ENCODE peak calls at places on chromosomes 12 and 14, in eight cellular contexts. T is body of pancreas, E is ovary, C is thyroid gland, N is heart left ventricle, P is uterus, M is adrenal gland, D is stomach. B is an unnamed sample.

GRCh38 chr12:93954160-93955112 is 193.9 kb upstream of the PLXNC1 start:
- DNase-seq in T (no peak), E (no peak), C (peak; percentile 17), N (peak; percentile 26), P (peak; percentile 42), M (no peak), D (no peak), B (peak; percentile 47)

GRCh38 chr12:22738945-22739344 is 114.0 kb downstream of the ETNK1 start:
- DNase-seq in T (no peak), E (no peak), C (no peak), N (no peak), P (no peak), M (no peak), D (no peak), B (no peak)

GRCh38 chr12:70648831-70649230 is 11.6 kb upstream of the PTPRB start:
- DNase-seq in T (no peak), E (no peak), C (no peak), N (no peak), P (no peak), M (no peak), D (no peak), B (no peak)

GRCh38 chr12:22047495-22047894 is 1.5 kb downstream of the CMAS start:
- DNase-seq in T (no peak), E (no peak), C (no peak), N (no peak), P (no peak), M (no peak), D (no peak), B (no peak)

GRCh38 chr12:14689996-14690395 is 6.4 kb downstream of the GUCY2C start:
- DNase-seq in T (no peak), E (no peak), C (no peak), N (no peak), P (no peak), M (no peak), D (no peak), B (no peak)

GRCh38 chr12:27555928-27556778 is 32.1 kb downstream of the PPFIBP1 start:
- DNase-seq in T (no peak), E (no peak), C (no peak), N (no peak), P (no peak), M (no peak), D (no peak), B (no peak)

GRCh38 chr12:100959481-100959880 is 164.9 kb downstream of the ANO4 start:
- DNase-seq in T (no peak), E (no peak), C (no peak), N (no peak), P (no peak), M (no peak), D (no peak), B (no peak)

GRCh38 chr14:74552623-74553022 is 59.1 kb downstream of the ISCA2 start:
- DNase-seq in T (peak; percentile 25), E (peak; percentile 80), C (peak; percentile 49), N (peak; percentile 59), P (peak; percentile 58), M (peak; percentile 59), D (peak; percentile 45), B (peak; percentile 24)

GRCh38 chr14:23443411-23443812 is 8.0 kb upstream of the MYH7 start:
- DNase-seq in T (no peak), E (no peak), C (no peak), N (peak; percentile 76), P (no peak), M (no peak), D (no peak), B (peak; percentile 10)

GRCh38 chr14:89304972-89305703 is 111.9 kb downstream of the FOXN3 start:
- DNase-seq in T (no peak), E (peak; percentile 51), C (no peak), N (no peak), P (peak; percentile 39), M (peak; percentile 66), D (no peak), B (no peak)

GRCh38 chr14:101369194-101369915 is 191.9 kb upstream of the DIO3 start:
- DNase-seq in T (no peak), E (peak; percentile 65), C (no peak), N (no peak), P (peak; percentile 37), M (no peak), D (no peak), B (peak; percentile 54)

GRCh38 chr14:48398675-48399282 is 723.4 kb upstream of the MDGA2 start:
- DNase-seq in T (no peak), E (no peak), C (no peak), N (no peak), P (no peak), M (no peak), D (no peak), B (peak; percentile 38)

GRCh38 chr14:91108941-91109611 is 4.8 kb upstream of the DGLUCY start:
- DNase-seq in T (peak; percentile 48), E (no peak), C (peak; percentile 61), N (no peak), P (no peak), M (peak; percentile 23), D (peak; percentile 46), B (no peak)

GRCh38 chr12:16603916-16604575 is 1.9 kb downstream of the LMO3 start:
- DNase-seq in T (peak; percentile 15), E (no peak), C (no peak), N (no peak), P (no peak), M (no peak), D (no peak), B (no peak)

GRCh38 chr14:57865450-57866198 is at the start of gene SLC35F4:
- DNase-seq in T (peak; percentile 37), E (peak; percentile 33), C (peak; percentile 86), N (no peak), P (no peak), M (no peak), D (no peak), B (peak; percentile 37)

GRCh38 chr12:98955284-98955683 is 310.2 kb downstream of the APAF1 start:
- DNase-seq in T (no peak), E (no peak), C (no peak), N (no peak), P (no peak), M (no peak), D (no peak), B (no peak)

GRCh38 chr12:71947645-71948105 is 9.0 kb downstream of the TPH2 start:
- DNase-seq in T (no peak), E (no peak), C (peak; percentile 78), N (no peak), P (no peak), M (no peak), D (no peak), B (no peak)

GRCh38 chr12:18421840-18422239 is 160.5 kb downstream of the PIK3C2G start:
- DNase-seq in T (no peak), E (no peak), C (no peak), N (no peak), P (no peak), M (no peak), D (no peak), B (no peak)

GRCh38 chr14:99523661-99524050 is 42.4 kb downstream of the CCNK start:
- DNase-seq in T (no peak), E (no peak), C (no peak), N (no peak), P (no peak), M (no peak), D (no peak), B (no peak)

GRCh38 chr14:73503648-73504047 is 12.9 kb downstream of the RIOX1 start:
- DNase-seq in T (no peak), E (no peak), C (no peak), N (no peak), P (no peak), M (no peak), D (no peak), B (no peak)
- TF ChIP-seq POLR2A in T (no peak), E (no peak), C (no peak), N (no peak), P (no peak), M (no peak), D (no peak), B (no peak)

DNA sequence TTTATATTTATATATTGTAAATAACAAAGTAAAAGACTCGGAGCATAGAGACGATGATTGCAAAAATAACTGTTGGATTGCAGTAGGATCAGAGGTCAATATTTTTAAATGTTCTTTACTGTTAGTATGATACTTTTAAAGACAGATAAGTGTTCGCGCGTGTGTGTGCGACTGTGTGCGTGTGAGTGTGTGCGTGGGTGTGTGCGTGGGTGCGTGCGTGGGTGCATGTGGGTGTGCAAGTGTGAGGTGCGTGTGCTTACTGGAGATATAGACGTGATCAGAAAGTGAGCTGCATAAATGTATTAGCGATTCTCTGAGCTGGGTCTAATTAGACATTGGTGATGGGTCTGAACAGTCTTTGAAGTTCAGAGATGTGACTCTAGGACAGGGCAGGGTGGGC is 142.9 kb downstream of the RIMBP2 start:
- DNase-seq in T (no peak), E (no peak), C (no peak), N (no peak), P (no peak), M (no peak), D (no peak), B (no peak)
- H3K27me3 ChIP-seq in T (no peaks in the 10 kb centered on the region), E (no peaks in the 10 kb centered on the region), C (no peaks in the 10 kb centered on the region), N (no peaks in the 10 kb centered on the region), P (no peaks in the 10 kb centered on the region), M (no peaks in the 10 kb centered on the region), D (peaks cover 5% of the 10 kb centered on the region), B (no peaks in the 10 kb centered on the region)

DNA sequence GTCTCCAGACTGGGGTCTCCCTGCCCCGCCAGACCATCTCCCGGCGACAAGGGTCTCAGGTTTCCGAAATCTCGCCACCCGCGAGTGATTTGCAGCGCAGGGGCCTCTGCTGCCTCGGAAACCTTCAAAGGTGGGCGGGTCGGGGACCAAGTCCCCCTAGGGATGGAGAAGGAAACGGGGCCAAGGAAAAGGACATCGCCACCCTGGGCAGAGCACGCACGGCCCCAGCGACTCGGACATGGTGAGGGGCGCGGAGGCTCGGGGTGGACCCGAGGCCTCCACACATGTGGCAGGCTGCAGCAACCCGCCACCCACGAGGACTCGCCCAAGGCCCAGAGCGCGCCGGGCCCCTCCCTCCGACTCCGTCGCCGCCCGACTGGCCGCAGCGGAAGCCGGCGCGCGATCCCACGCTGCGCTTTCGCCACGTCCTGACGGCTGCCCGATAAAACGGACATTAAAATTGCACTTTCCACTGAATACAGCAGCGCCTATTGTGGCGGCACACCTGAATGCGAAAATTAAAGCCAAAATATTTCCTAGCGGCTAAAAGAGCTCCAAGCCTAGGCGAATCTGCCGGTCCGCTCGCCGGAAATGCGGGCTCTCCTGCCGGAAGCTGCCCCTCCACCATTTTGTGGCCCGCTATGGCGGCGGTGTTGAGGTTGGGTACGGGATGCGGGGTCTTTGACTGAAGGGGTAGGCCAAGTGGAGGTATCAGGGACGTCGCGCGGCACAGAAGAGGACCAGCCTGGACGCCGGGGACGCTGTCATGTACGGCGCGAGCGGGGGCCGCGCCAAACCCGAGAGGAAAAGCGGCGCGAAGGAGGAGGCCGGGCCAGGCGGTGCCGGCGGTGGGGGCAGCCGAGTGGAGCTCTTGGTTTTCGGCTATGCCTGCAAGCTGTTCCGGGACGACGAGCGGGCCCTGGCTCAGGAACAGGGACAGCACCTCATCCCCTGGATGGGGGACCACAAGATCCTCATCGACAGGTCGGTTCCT is at the start of gene SFSWAP:
- DNase-seq in T (peak; percentile 68), E (peak; percentile 70), C (peak; percentile 65), N (peak; percentile 76), P (peak; percentile 74), M (peak; percentile 59), D (peak; percentile 73), B (peak; percentile 81)
- TF ChIP-seq POLR2A in T (peak; percentile 80), E (peak; percentile 54), C (peak; percentile 57), N (peak; percentile 37), P (no peak), M (peak; percentile 38), D (no peak), B (no peak)

DNA sequence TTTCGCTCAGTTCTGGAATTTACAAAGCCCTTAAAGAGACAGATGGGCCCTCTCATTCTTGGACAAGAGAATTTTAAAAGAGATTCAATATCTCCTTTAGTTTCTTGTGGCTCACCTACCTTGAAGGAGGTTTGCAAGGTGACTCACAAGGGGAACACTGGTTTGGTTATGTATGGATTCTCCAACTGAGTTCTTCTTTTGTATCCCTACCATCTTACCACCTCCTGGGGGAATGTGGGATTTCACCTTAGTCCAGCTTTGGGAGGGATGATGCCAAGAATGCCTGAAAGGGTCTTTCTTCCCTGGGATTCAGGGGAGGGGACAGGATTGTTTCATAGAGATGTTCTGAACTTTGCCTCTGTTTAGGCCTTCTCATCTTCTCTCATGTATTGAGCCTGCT is 3.7 kb downstream of the PPP4R4 start:
- DNase-seq in T (no peak), E (no peak), C (no peak), N (no peak), P (no peak), M (no peak), D (no peak), B (no peak)
- H3K27me3 ChIP-seq in T (peaks cover 13% of the 10 kb centered on the region), E (no peaks in the 10 kb centered on the region), C (no peaks in the 10 kb centered on the region), N (peaks cover 7% of the 10 kb centered on the region), P (no peaks in the 10 kb centered on the region), M (peaks cover 20% of the 10 kb centered on the region), D (peaks cover 83% of the 10 kb centered on the region), B (no peaks in the 10 kb centered on the region)